ENCODE peak calls at places on chromosomes 5 and 9, in six cellular contexts. D, C, H, G, K and J are unnamed samples.

GRCh38 chr9:138073408-138073807 is 195.8 kb downstream of the CACNA1B start:
- DNase-seq in K (no peak), C (peak), G (no peak), D (no peak), H (no peak), J (no peak)

GRCh38 chr9:30103647-30104394 is 2280.6 kb upstream of the ACO1 start:
- DNase-seq in D (no peak), G (no peak), C (no peak), K (no peak), H (no peak), J (no peak)

GRCh38 chr9:618478-618877 is 223.0 kb upstream of the DMRT1 start:
- DNase-seq in D (no peak), G (no peak), C (no peak), K (no peak), H (no peak), J (peak)

GRCh38 chr5:80181618-80182211 is 74.1 kb downstream of the SERINC5 start:
- DNase-seq in D (peak), G (no peak), H (no peak), K (no peak), C (peak), J (no peak)

GRCh38 chr9:37325778-37326177 is 96.7 kb upstream of the GRHPR start:
- DNase-seq in G (no peak), H (no peak), K (no peak), D (no peak), C (no peak), J (peak)

GRCh38 chr5:6087576-6087975 is 290.8 kb downstream of the MED10 start:
- DNase-seq in H (no peak), C (no peak), K (no peak), G (no peak), D (no peak), J (no peak)

GRCh38 chr9:32500768-32501167 is 25.2 kb downstream of the RIGI start:
- DNase-seq in H (no peak), C (no peak), D (no peak), K (no peak), G (no peak), J (no peak)

GRCh38 chr5:78360674-78361225 is 333 bp downstream of the SCAMP1 start:
- DNase-seq in H (peak), D (peak), C (peak), G (peak), K (peak), J (no peak)

GRCh38 chr5:65801332-65801731 is 79.3 kb downstream of the NLN start:
- DNase-seq in K (no peak), G (no peak), C (no peak), D (no peak), H (no peak), J (peak)